ENCODE peak calls at places on chromosome 3, in seven cellular contexts. U is uterus, F is heart left ventricle, P is ovary, T is adrenal gland, S is aorta, K is Panc1. Y is an unnamed sample.

GRCh38 chr3:126132751-126133511 is 47.5 kb downstream of the ALDH1L1 start:
- DNase-seq in U (peak; percentile 11), P (peak; percentile 1), F (no peak), K (no peak), S (peak; percentile 13), T (peak; percentile 45), Y (no peak)

GRCh38 chr3:194184265-194184751 is 48.4 kb downstream of the HES1 start:
- DNase-seq in S (no peak), P (no peak), U (no peak), T (no peak), F (no peak), K (no peak), Y (no peak)

GRCh38 chr3:50251220-50251619 is 15.2 kb downstream of the GNAI2 start:
- DNase-seq in P (no peak), K (no peak), F (no peak), U (no peak), T (peak; percentile 69), S (no peak), Y (no peak)

GRCh38 chr3:193391902-193392301 is 13.3 kb upstream of the ATP13A5 start:
- DNase-seq in K (no peak), U (no peak), S (no peak), T (peak; percentile 57), F (no peak), P (no peak), Y (no peak)

GRCh38 chr3:42535981-42536784 is 33.7 kb downstream of the VIPR1 start:
- DNase-seq in S (no peak), F (no peak), U (no peak), P (no peak), K (peak; percentile 5), T (no peak), Y (no peak)

GRCh38 chr3:13380991-13381390 is 39.1 kb downstream of the NUP210 start:
- DNase-seq in U (no peak), F (no peak), K (no peak), P (no peak), S (no peak), T (no peak), Y (no peak)

GRCh38 chr3:189626286-189626685 is 4.9 kb upstream of the TP63 start:
- DNase-seq in P (no peak), U (no peak), F (no peak), K (no peak), S (no peak), T (no peak), Y (no peak)

GRCh38 chr3:13495921-13496723 is 16.0 kb downstream of the HDAC11 start:
- DNase-seq in K (peak; percentile 48), T (peak; percentile 91), S (peak; percentile 81), U (peak; percentile 80), F (peak; percentile 73), P (peak; percentile 51), Y (peak; percentile 86)

GRCh38 chr3:13073976-13074375 is 747 bp upstream of the IQSEC1 start:
- DNase-seq in P (no peak), U (no peak), K (no peak), F (no peak), S (no peak), T (no peak), Y (no peak)

GRCh38 chr3:126493731-126494130 is 18.0 kb upstream of the ZXDC start:
- DNase-seq in T (no peak), K (no peak), U (no peak), P (no peak), S (no peak), F (peak; percentile 11), Y (no peak)

GRCh38 chr3:197306374-197307086 is 8.1 kb upstream of the DLG1 start:
- DNase-seq in T (no peak), S (no peak), P (no peak), U (no peak), F (no peak), K (no peak), Y (no peak)

GRCh38 chr3:40911928-40912327 is 287.4 kb upstream of the CTNNB1 start:
- DNase-seq in U (no peak), T (no peak), P (no peak), S (no peak), K (no peak), F (no peak), Y (no peak)

GRCh38 chr3:123749716-123750115 is 134.4 kb downstream of the MYLK start:
- DNase-seq in K (no peak), F (no peak), S (peak; percentile 67), T (no peak), U (no peak), P (no peak), Y (no peak)

GRCh38 chr3:27312044-27312668 is 57.0 kb downstream of the NEK10 start:
- DNase-seq in P (no peak), U (no peak), K (peak; percentile 76), F (no peak), S (no peak), T (no peak), Y (no peak)

GRCh38 chr3:144553301-144553700 is 581.7 kb downstream of the DIPK2A start:
- DNase-seq in U (no peak), P (no peak), F (no peak), T (no peak), S (no peak), K (no peak), Y (no peak)

GRCh38 chr3:186121271-186121670 is 12.4 kb upstream of the ETV5 start:
- DNase-seq in K (no peak), U (no peak), S (no peak), P (no peak), T (no peak), F (no peak), Y (no peak)

GRCh38 chr3:161163297-161163696 is 57.8 kb upstream of the NMD3 start:
- DNase-seq in P (no peak), U (no peak), S (no peak), K (peak; percentile 42), F (no peak), T (no peak), Y (no peak)

GRCh38 chr3:71582612-71583568 is 638 bp downstream of the FOXP1 start:
- DNase-seq in P (peak; percentile 63), T (peak; percentile 81), F (peak; percentile 90), U (peak; percentile 50), K (no peak), S (peak; percentile 89), Y (peak; percentile 75)

GRCh38 chr3:149366031-149366430 is 11.4 kb downstream of the TM4SF1 start:
- DNase-seq in K (no peak), P (no peak), T (no peak), U (no peak), F (no peak), S (no peak), Y (no peak)

GRCh38 chr3:194739498-194740284 is 54.0 kb downstream of the FAM43A start:
- DNase-seq in S (no peak), F (no peak), U (no peak), P (no peak), T (no peak), K (no peak), Y (no peak)

GRCh38 chr3:126746395-126747177 is 42.5 kb downstream of the CHCHD6 start:
- DNase-seq in S (no peak), P (peak; percentile 42), U (no peak), K (no peak), T (peak; percentile 72), F (peak; percentile 85), Y (peak; percentile 19)

GRCh38 chr3:43647331-43648166 is 25.7 kb upstream of the ANO10 start:
- DNase-seq in F (no peak), S (no peak), U (no peak), K (no peak), P (no peak), T (no peak), Y (no peak)

GRCh38 chr3:121431717-121432517 is 113.9 kb downstream of the POLQ start:
- DNase-seq in S (no peak), F (no peak), T (peak; percentile 55), K (no peak), U (no peak), P (no peak), Y (no peak)

GRCh38 chr3:127016461-127016860 is 33.5 kb downstream of the PLXNA1 start:
- DNase-seq in K (no peak), P (no peak), F (no peak), S (no peak), T (no peak), U (no peak), Y (no peak)

GRCh38 chr3:195255176-195255500 is 15.8 kb downstream of the XXYLT1 start:
- DNase-seq in S (no peak), U (no peak), F (no peak), P (no peak), K (no peak), T (no peak), Y (no peak)

GRCh38 chr3:174613173-174613572 is 246.0 kb upstream of the NAALADL2 start:
- DNase-seq in S (no peak), U (no peak), K (no peak), F (no peak), P (no peak), T (no peak), Y (no peak)

GRCh38 chr3:28348286-28348636 is 260 bp upstream of the ZCWPW2 start:
- DNase-seq in P (no peak), K (no peak), U (no peak), T (peak; percentile 97), S (no peak), F (no peak), Y (no peak)
- H3K27ac ChIP-seq in P (peak overlapping the region; percentile 99), K (peak overlapping the region; percentile 91), U (peak overlapping the region; percentile 96), T (peak overlapping the region; percentile 100), S (peak overlapping the region; percentile 97), F (peak overlapping the region; percentile 99), Y (peak overlapping the region; percentile 100)

DNA sequence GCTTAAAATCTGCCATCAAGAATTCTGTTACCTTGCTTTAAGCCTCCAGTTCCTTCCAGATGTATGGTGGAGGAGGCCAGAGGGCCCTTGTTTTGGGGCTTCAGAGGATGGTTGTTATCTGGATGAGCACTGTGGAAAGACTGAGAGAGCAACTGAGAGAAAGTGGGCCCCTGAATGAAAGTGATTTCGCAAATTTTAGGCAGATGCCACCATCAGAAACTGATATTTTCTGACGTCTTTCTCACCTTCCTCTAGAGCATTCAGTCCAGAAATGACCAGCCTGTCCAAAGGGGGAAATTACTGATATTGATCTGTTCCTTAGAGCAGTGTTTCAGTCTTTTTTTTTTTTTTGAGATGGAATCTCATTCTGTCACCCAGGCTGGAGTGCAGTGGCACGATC is 13.4 kb downstream of the B3GNT5 start:
- DNase-seq in P (no peak), T (no peak), F (no peak), U (no peak), S (no peak), K (no peak), Y (no peak)
- H3K4me1 ChIP-seq in P (peaks cover 4% of the 10 kb centered on the region), T (peaks cover 6% of the 10 kb centered on the region), F (peaks cover 23% of the 10 kb centered on the region), U (no peaks in the 10 kb centered on the region), S (no peaks in the 10 kb centered on the region), K (peaks cover 38% of the 10 kb centered on the region), Y (peaks cover 21% of the 10 kb centered on the region)

GRCh38 chr3:30631237-30631961 is 25.0 kb downstream of the TGFBR2 start:
- DNase-seq in U (no peak), P (no peak), F (no peak), T (no peak), S (no peak), K (no peak), Y (no peak)
- H3K27ac ChIP-seq in U (peak overlapping the region; percentile 82), P (no peak overlapping the region), F (peak overlapping the region; percentile 58), T (peak overlapping the region; percentile 56), S (no peak overlapping the region), K (no peak overlapping the region), Y (peak overlapping the region; percentile 31)

DNA sequence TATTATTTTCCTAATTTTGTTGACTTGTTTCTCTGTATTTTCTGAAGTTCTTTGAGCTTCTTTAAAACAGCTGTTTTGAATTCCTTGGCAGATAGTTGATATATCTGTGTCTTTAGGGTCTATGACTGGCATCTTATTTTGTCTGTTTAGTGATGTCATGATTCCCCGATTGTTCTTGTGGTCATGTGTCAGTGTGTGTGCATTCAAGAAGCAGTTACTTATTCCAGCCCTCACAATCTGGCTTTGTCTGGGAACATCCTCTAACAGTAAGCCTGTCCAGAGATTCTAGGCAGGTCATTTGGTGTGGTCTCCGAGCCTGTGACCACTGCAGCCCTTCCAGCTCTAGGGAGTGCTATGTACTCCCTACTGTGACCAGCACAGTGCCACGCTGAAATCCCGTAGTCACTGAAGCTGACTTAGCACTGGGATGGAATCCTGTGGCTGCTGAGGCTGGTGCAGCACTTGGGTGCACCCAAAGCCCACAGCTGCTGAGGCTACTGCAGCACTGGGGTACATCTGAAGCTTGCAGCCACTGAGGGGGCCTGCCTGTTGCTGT is 6.7 kb downstream of the LNP1 start:
- DNase-seq in T (no peak), S (no peak), U (no peak), K (no peak), F (no peak), P (no peak), Y (no peak)
- H3K4me1 ChIP-seq in T (peaks cover 9% of the 10 kb centered on the region), S (no peaks in the 10 kb centered on the region), U (no peaks in the 10 kb centered on the region), K (no peaks in the 10 kb centered on the region), F (peaks cover 4% of the 10 kb centered on the region), P (peaks cover 3% of the 10 kb centered on the region), Y (no peaks in the 10 kb centered on the region)

Y was measured in pancreas.